ENCODE peak calls at places on chromosomes 11 and 22, in six cellular contexts. F, N, L, K, G and Z are unnamed samples.
A peak's percentile ranks its signal among the peaks of the same experiment; 100 is the strongest.

GRCh38 chr22:32558681-32559355 is 84.2 kb downstream of the FBXO7 start:
- DNase-seq in F (peak; percentile 96), N (peak; percentile 66), L (peak; percentile 69), K (no peak), G (peak; percentile 65), Z (no peak)

GRCh38 chr22:37661160-37661924 is 2.8 kb downstream of the PDXP start:
- DNase-seq in F (no peak), N (peak; percentile 83), L (no peak), K (peak; percentile 47), G (peak; percentile 66), Z (no peak)

GRCh38 chr22:24290459-24290858 is 19.8 kb downstream of the SPECC1L start:
- DNase-seq in F (no peak), N (peak; percentile 34), L (no peak), K (no peak), G (no peak), Z (no peak)

GRCh38 chr22:30009478-30009877 is 70.8 kb upstream of the HORMAD2 start:
- DNase-seq in F (no peak), N (no peak), L (no peak), K (no peak), G (no peak), Z (no peak)

GRCh38 chr11:41660585-41660984 is 201.1 kb upstream of the LRRC4C start:
- DNase-seq in F (no peak), N (no peak), L (no peak), K (peak; percentile 15), G (no peak), Z (no peak)

GRCh38 chr22:42368379-42369249 is 63.6 kb downstream of the NFAM1 start:
- DNase-seq in F (no peak), N (no peak), L (peak; percentile 44), K (no peak), G (peak; percentile 38), Z (no peak)

GRCh38 chr11:59556883-59557205 is 45.5 kb downstream of the OR4D9 start:
- DNase-seq in F (peak; percentile 48), N (no peak), L (no peak), K (peak; percentile 73), G (no peak), Z (no peak)

GRCh38 chr22:36510966-36511881 is 4.4 kb upstream of the FOXRED2 start:
- DNase-seq in F (peak; percentile 62), N (peak; percentile 67), L (peak; percentile 48), K (peak; percentile 55), G (peak; percentile 74), Z (no peak)

GRCh38 chr11:111521132-111521531 is 6.6 kb downstream of the HOATZ start:
- DNase-seq in F (no peak), N (no peak), L (no peak), K (no peak), G (no peak), Z (no peak)

GRCh38 chr22:33579448-33580093 is 340.7 kb downstream of the LARGE1 start:
- DNase-seq in F (peak; percentile 15), N (peak; percentile 67), L (peak; percentile 81), K (peak; percentile 60), G (peak; percentile 71), Z (peak; percentile 1)

GRCh38 chr11:71240865-71241691 is 11.3 kb downstream of the SHANK2 start:
- DNase-seq in F (peak; percentile 92), N (peak; percentile 82), L (no peak), K (peak; percentile 96), G (peak; percentile 85), Z (peak; percentile 62)

GRCh38 chr22:19109198-19110063 is 12.8 kb downstream of the DGCR2 start:
- DNase-seq in F (peak; percentile 92), N (peak; percentile 81), L (no peak), K (peak; percentile 95), G (peak; percentile 63), Z (peak; percentile 60)

GRCh38 chr11:70671083-70671482 is 272.8 kb downstream of the CTTN start:
- DNase-seq in F (no peak), N (no peak), L (no peak), K (peak; percentile 25), G (no peak), Z (no peak)

GRCh38 chr22:35352214-35353111 is 28.4 kb upstream of the HMOX1 start:
- DNase-seq in F (no peak), N (peak; percentile 35), L (peak; percentile 47), K (peak; percentile 46), G (no peak), Z (no peak)

GRCh38 chr11:19895776-19896175 is 183.1 kb downstream of the NAV2 start:
- DNase-seq in F (peak; percentile 80), N (no peak), L (no peak), K (no peak), G (peak; percentile 24), Z (no peak)

GRCh38 chr22:31269892-31270574 is 22.3 kb downstream of the PIK3IP1 start:
- DNase-seq in F (no peak), N (no peak), L (no peak), K (no peak), G (no peak), Z (no peak)

DNA sequence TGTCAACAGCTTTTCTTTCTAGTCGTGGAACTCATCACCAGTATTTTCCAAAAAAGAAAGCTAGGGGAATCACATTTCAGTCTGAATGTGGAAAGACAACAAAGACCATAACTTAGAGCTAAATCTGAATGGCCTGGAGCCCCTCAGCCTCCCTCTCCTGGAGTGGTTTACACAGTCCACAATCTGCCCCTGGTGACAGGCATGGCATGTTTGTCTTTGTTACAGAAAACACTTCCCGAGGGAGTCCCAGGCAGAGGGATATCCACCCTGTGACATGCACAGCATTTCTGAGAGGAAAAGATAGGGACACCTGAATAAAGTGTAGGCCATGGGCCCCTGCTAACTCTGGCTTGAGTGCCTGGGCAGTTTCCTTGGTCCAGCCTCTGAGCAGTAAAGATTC is 3.1 kb upstream of the FZD4 start:
- DNase-seq in F (no peak), N (no peak), L (no peak), K (no peak), G (no peak), Z (no peak)
- TF ChIP-seq CTCF in F (no peak), N (no peak), L (no peak), K (no peak), G (no peak), Z (no peak)

GRCh38 chr11:75894036-75894585 is 79.1 kb downstream of the UVRAG start:
- DNase-seq in F (no peak), N (no peak), L (no peak), K (no peak), G (no peak), Z (no peak)

GRCh38 chr11:75884321-75884720 is 69.3 kb downstream of the UVRAG start:
- DNase-seq in F (no peak), N (no peak), L (no peak), K (no peak), G (no peak), Z (no peak)

GRCh38 chr11:75891947-75892739 is 77.1 kb downstream of the UVRAG start:
- DNase-seq in F (no peak), N (no peak), L (no peak), K (peak; percentile 82), G (no peak), Z (no peak)

GRCh38 chr11:75893202-75893601 is 78.2 kb downstream of the UVRAG start:
- DNase-seq in F (no peak), N (no peak), L (no peak), K (no peak), G (no peak), Z (no peak)

DNA sequence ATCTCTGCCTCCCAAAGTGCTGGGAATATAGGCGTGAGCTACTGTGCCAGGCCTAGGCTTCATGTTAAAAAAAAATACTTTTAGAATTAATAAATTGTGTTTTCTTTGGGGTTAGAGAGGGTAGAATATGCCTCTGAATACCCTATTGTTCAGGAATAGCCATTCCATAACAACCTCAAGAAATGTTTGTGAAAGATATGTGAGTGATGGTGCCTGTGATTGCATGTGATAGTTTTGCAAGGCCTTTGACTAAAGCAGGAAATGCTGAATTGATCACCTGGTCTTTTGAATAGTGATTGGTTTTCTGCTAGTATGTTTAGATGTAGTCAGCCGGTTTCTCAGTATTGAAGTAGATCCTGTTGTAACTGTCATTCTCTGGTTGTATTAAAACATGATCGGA is 73.4 kb downstream of the UVRAG start:
- DNase-seq in F (no peak), N (no peak), L (no peak), K (no peak), G (no peak), Z (no peak)
- H3K4me3 ChIP-seq in F (no peak overlapping the region), N (no peak overlapping the region), L (no peak overlapping the region), K (no peak overlapping the region), G (no peak overlapping the region), Z (no peak overlapping the region)

DNA sequence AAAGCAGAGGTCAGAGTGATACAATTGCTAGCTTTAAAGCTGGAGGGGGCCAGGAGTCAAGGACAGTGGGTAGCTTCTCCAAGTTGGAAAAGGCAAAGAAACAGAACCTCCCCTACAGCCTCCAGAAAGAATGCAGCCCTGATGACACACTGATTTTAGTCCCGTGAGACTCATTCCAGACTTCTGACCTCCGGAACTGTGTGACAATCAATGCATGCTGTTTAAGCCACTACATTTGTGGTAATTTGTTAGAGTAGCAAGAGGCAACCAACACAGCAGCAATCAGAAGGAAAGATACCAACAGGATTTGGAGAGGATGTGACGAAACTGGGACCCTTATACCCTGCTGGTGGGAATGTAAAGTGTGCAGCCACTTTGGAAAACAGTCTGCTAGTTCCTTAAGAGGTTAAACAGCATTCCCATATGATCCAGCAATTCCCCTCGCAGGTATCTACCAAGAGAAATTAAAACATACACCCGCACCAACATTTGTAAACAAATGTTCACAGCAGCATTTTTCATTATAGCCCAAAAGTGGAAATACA is 66.7 kb downstream of the DSCAML1 start:
- DNase-seq in F (no peak), N (peak; percentile 30), L (no peak), K (no peak), G (no peak), Z (no peak)
- TF ChIP-seq CTCF in F (no peak), N (no peak), L (no peak), K (no peak), G (no peak), Z (no peak)

DNA sequence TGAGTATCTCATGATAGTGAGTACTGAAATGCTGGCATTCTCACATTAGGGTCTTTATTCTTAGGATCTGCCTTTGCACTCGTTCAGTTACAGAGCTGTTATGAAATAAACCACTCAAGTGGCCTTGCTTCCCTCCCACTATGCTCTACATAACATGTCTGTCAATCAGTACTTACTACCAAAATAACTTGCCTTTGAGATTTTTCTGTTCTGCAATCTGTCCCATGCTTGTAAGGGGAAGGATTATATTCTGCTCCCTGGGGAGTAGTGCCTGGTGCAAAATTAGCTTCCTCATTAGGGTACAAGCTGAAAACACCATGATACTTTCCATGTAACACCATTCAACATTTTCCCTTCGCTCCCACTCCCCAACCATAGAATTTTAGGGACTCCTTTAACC is 1.9 kb upstream of the GRAP2 start:
- DNase-seq in F (no peak), N (no peak), L (no peak), K (peak; percentile 93), G (no peak), Z (no peak)
- H3K4me3 ChIP-seq in F (no peak overlapping the region), N (no peak overlapping the region), L (no peak overlapping the region), K (no peak overlapping the region), G (no peak overlapping the region), Z (no peak overlapping the region)

GRCh38 chr11:9385288-9385902 is 943 bp downstream of the IPO7 start:
- DNase-seq in F (no peak), N (no peak), L (no peak), K (peak; percentile 77), G (no peak), Z (no peak)
- TF ChIP-seq CTCF in F (peak; percentile 0), N (no peak), L (no peak), K (no peak), G (no peak), Z (no peak)

DNA sequence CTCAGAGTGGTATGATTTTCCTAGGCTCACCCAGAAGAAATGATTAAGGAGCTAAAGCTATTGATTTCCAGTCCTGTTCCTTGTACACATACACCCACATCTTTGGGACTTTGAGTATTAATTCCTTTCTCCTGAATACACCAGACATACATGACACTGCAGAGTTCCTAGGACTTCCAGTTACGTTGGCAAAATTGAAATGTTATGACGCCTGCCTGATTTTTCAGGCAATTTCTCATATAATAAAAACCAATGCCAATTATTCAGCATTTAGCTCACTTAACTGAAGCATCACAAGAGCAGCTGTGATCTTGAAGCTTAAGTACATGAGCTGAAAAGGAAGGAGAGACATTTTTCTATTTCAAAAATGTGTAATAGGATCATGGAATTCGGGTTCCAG is 4.5 kb downstream of the CLMP start:
- DNase-seq in F (no peak), N (peak; percentile 16), L (no peak), K (no peak), G (no peak), Z (no peak)
- H3K4me3 ChIP-seq in F (no peak overlapping the region), N (no peak overlapping the region), L (no peak overlapping the region), K (no peak overlapping the region), G (no peak overlapping the region), Z (no peak overlapping the region)